ENCODE peak calls at places on chromosomes 2 and 18, in six cellular contexts. Z is thoracic aorta, A is right cardiac atrium, N is left cardiac atrium, I is heart right ventricle, K is IMR-90. M is an unnamed sample.

GRCh38 chr18:42936289-42936688 is 179.2 kb downstream of the RIT2 start:
- ATAC-seq in K (no peak), Z (no peak), N (no peak), A (no peak), I (no peak), M (no peak)

GRCh38 chr18:31723639-31723997 is 37.1 kb downstream of the SLC25A52 start:
- ATAC-seq in Z (no peak), K (no peak), N (no peak), I (no peak), A (no peak), M (peak)

GRCh38 chr2:54866868-54867267 is 143.4 kb downstream of the EML6 start:
- ATAC-seq in A (no peak), N (no peak), I (no peak), K (no peak), Z (no peak), M (no peak)

GRCh38 chr2:174666786-174667369 is 69.3 kb upstream of the WIPF1 start:
- ATAC-seq in N (no peak), K (no peak), A (no peak), I (no peak), Z (no peak), M (no peak)

GRCh38 chr18:77099501-77100370 is 32.8 kb downstream of the MBP start:
- ATAC-seq in K (no peak), Z (no peak), A (no peak), I (no peak), N (no peak), M (no peak)

GRCh38 chr2:178284613-178285286 is 90.4 kb downstream of the OSBPL6 start:
- ATAC-seq in I (no peak), Z (no peak), A (no peak), N (no peak), K (no peak), M (no peak)

GRCh38 chr2:136653836-136654235 is 111.5 kb upstream of the THSD7B start:
- ATAC-seq in K (no peak), N (peak), Z (peak), I (peak), A (peak), M (no peak)

GRCh38 chr18:49569701-49570100 is 7.8 kb downstream of the LIPG start:
- ATAC-seq in I (no peak), Z (no peak), K (no peak), A (no peak), N (no peak), M (no peak)

GRCh38 chr2:33478968-33479691 is 2.7 kb downstream of the RASGRP3 start:
- ATAC-seq in N (peak), K (no peak), I (no peak), Z (no peak), A (peak), M (no peak)

GRCh38 chr2:159933727-159934049 is 128.7 kb downstream of the PLA2R1 start:
- ATAC-seq in K (no peak), Z (no peak), I (no peak), N (peak), A (peak), M (no peak)